ENCODE peak calls at places on chromosomes 6 and 20, in seven cellular contexts. L, I, K, Y, S, P and U are unnamed samples.
A peak's percentile ranks its signal among the peaks of the same experiment; 100 is the strongest.

GRCh38 chr6:154951400-154952200 is 43.5 kb upstream of the TIAM2 start:
- DNase-seq in L (peak; percentile 20), I (no peak), K (peak; percentile 6), Y (no peak), S (no peak), P (no peak), U (no peak)

GRCh38 chr6:116253505-116254296 is at the start of gene TSPYL4:
- DNase-seq in L (peak; percentile 88), I (peak; percentile 97), K (peak; percentile 92), Y (peak; percentile 92), S (peak; percentile 91), P (peak; percentile 95), U (peak; percentile 97)

GRCh38 chr6:20092071-20092566 is 120.2 kb downstream of the MBOAT1 start:
- DNase-seq in L (no peak), I (no peak), K (no peak), Y (peak; percentile 30), S (no peak), P (peak; percentile 55), U (no peak)

GRCh38 chr20:14445310-14445709 is 107.9 kb upstream of the FLRT3 start:
- DNase-seq in L (no peak), I (no peak), K (no peak), Y (no peak), S (no peak), P (peak; percentile 26), U (no peak)

GRCh38 chr6:71608646-71609045 is 277.7 kb upstream of the RIMS1 start:
- DNase-seq in L (no peak), I (no peak), K (no peak), Y (no peak), S (no peak), P (peak; percentile 39), U (no peak)

GRCh38 chr6:15023448-15023847 is 222.4 kb upstream of the JARID2 start:
- DNase-seq in L (no peak), I (no peak), K (no peak), Y (no peak), S (no peak), P (no peak), U (no peak)

GRCh38 chr6:52389626-52390360 is 27.8 kb downstream of the PAQR8 start:
- DNase-seq in L (peak; percentile 72), I (peak; percentile 61), K (peak; percentile 48), Y (no peak), S (no peak), P (peak; percentile 66), U (no peak)

GRCh38 chr6:142735182-142735581 is 209.8 kb downstream of the HIVEP2 start:
- DNase-seq in L (no peak), I (no peak), K (no peak), Y (no peak), S (no peak), P (no peak), U (no peak)

GRCh38 chr6:130831598-130831997 is 4.4 kb downstream of the SMLR1 start:
- DNase-seq in L (no peak), I (no peak), K (no peak), Y (no peak), S (no peak), P (no peak), U (no peak)